ENCODE peak calls at places on chromosomes 3 and 15, in nine cellular contexts. One of them, this sample, is unnamed.

GRCh38 chr15:81000626-81001179 is at the start of gene TLNRD1:
- DNase-seq in activated CD8-positive, alpha-beta T cell treated with anti-CD3 and anti-CD28 coated beads, Interleukin-2, amount 10 ng/mL, durations not matched to agents 7 days and 5 days: peak; percentile 92
- DNase-seq in HEK293T: peak; percentile 88
- DNase-seq in dorsolateral prefrontal cortex: peak; percentile 86
- DNase-seq in stimulated activated CD8-positive, alpha-beta memory T cell treated with anti-CD3 and anti-CD28 coated beads, Interleukin-12 subunit alpha, Interleukin-12 subunit beta, amount 100 ng/mL, for 4 hours: peak; percentile 74
- DNase-seq in myocyte: peak; percentile 82
- DNase-seq in Peyer's patch: peak; percentile 96
- DNase-seq in endothelial cell of umbilical vein: peak; percentile 92
- DNase-seq in stimulated activated CD4-positive, alpha-beta T cell treated with anti-CD3 and anti-CD28 coated beads, Interleukin-2, amount 100 ng/mL, for 4 hours: peak; percentile 78
- DNase-seq in this sample: peak; percentile 94

GRCh38 chr3:114362815-114363214 is 69.0 kb downstream of the TIGIT start:
- DNase-seq in activated CD8-positive, alpha-beta T cell treated with anti-CD3 and anti-CD28 coated beads, Interleukin-2, amount 10 ng/mL, durations not matched to agents 7 days and 5 days: no peak
- DNase-seq in stimulated activated CD8-positive, alpha-beta memory T cell treated with anti-CD3 and anti-CD28 coated beads, Interleukin-12 subunit alpha, Interleukin-12 subunit beta, amount 100 ng/mL, for 4 hours: no peak
- DNase-seq in endothelial cell of umbilical vein: peak; percentile 29
- DNase-seq in myocyte: peak; percentile 28
- DNase-seq in stimulated activated CD4-positive, alpha-beta T cell treated with anti-CD3 and anti-CD28 coated beads, Interleukin-2, amount 100 ng/mL, for 4 hours: no peak
- DNase-seq in Peyer's patch: no peak
- DNase-seq in dorsolateral prefrontal cortex: no peak
- DNase-seq in HEK293T: peak; percentile 14
- DNase-seq in this sample: no peak

GRCh38 chr3:107690522-107691138 is 167.9 kb downstream of the BBX start:
- DNase-seq in myocyte: peak; percentile 58
- DNase-seq in dorsolateral prefrontal cortex: no peak
- DNase-seq in endothelial cell of umbilical vein: peak; percentile 51
- DNase-seq in Peyer's patch: no peak
- DNase-seq in activated CD8-positive, alpha-beta T cell treated with anti-CD3 and anti-CD28 coated beads, Interleukin-2, amount 10 ng/mL, durations not matched to agents 7 days and 5 days: no peak
- DNase-seq in stimulated activated CD8-positive, alpha-beta memory T cell treated with anti-CD3 and anti-CD28 coated beads, Interleukin-12 subunit alpha, Interleukin-12 subunit beta, amount 100 ng/mL, for 4 hours: no peak
- DNase-seq in stimulated activated CD4-positive, alpha-beta T cell treated with anti-CD3 and anti-CD28 coated beads, Interleukin-2, amount 100 ng/mL, for 4 hours: no peak
- DNase-seq in HEK293T: no peak
- DNase-seq in this sample: no peak

GRCh38 chr3:143786229-143787199 is 61.8 kb downstream of the SLC9A9 start:
- DNase-seq in activated CD8-positive, alpha-beta T cell treated with anti-CD3 and anti-CD28 coated beads, Interleukin-2, amount 10 ng/mL, durations not matched to agents 7 days and 5 days: no peak
- DNase-seq in dorsolateral prefrontal cortex: no peak
- DNase-seq in endothelial cell of umbilical vein: peak; percentile 47
- DNase-seq in HEK293T: no peak
- DNase-seq in myocyte: peak; percentile 68
- DNase-seq in Peyer's patch: no peak
- DNase-seq in stimulated activated CD8-positive, alpha-beta memory T cell treated with anti-CD3 and anti-CD28 coated beads, Interleukin-12 subunit alpha, Interleukin-12 subunit beta, amount 100 ng/mL, for 4 hours: no peak
- DNase-seq in stimulated activated CD4-positive, alpha-beta T cell treated with anti-CD3 and anti-CD28 coated beads, Interleukin-2, amount 100 ng/mL, for 4 hours: no peak
- DNase-seq in this sample: no peak

GRCh38 chr15:38069506-38069905 is 135.1 kb downstream of the TMCO5A start:
- DNase-seq in activated CD8-positive, alpha-beta T cell treated with anti-CD3 and anti-CD28 coated beads, Interleukin-2, amount 10 ng/mL, durations not matched to agents 7 days and 5 days: no peak
- DNase-seq in stimulated activated CD8-positive, alpha-beta memory T cell treated with anti-CD3 and anti-CD28 coated beads, Interleukin-12 subunit alpha, Interleukin-12 subunit beta, amount 100 ng/mL, for 4 hours: no peak
- DNase-seq in dorsolateral prefrontal cortex: no peak
- DNase-seq in myocyte: peak; percentile 50
- DNase-seq in endothelial cell of umbilical vein: peak; percentile 61
- DNase-seq in stimulated activated CD4-positive, alpha-beta T cell treated with anti-CD3 and anti-CD28 coated beads, Interleukin-2, amount 100 ng/mL, for 4 hours: no peak
- DNase-seq in Peyer's patch: peak; percentile 76
- DNase-seq in HEK293T: no peak
- DNase-seq in this sample: peak; percentile 77

GRCh38 chr15:72033711-72034110 is 84.2 kb downstream of the MYO9A start:
- DNase-seq in stimulated activated CD4-positive, alpha-beta T cell treated with anti-CD3 and anti-CD28 coated beads, Interleukin-2, amount 100 ng/mL, for 4 hours: no peak
- DNase-seq in endothelial cell of umbilical vein: no peak
- DNase-seq in Peyer's patch: no peak
- DNase-seq in HEK293T: no peak
- DNase-seq in myocyte: peak; percentile 8
- DNase-seq in stimulated activated CD8-positive, alpha-beta memory T cell treated with anti-CD3 and anti-CD28 coated beads, Interleukin-12 subunit alpha, Interleukin-12 subunit beta, amount 100 ng/mL, for 4 hours: no peak
- DNase-seq in dorsolateral prefrontal cortex: no peak
- DNase-seq in activated CD8-positive, alpha-beta T cell treated with anti-CD3 and anti-CD28 coated beads, Interleukin-2, amount 10 ng/mL, durations not matched to agents 7 days and 5 days: no peak
- DNase-seq in this sample: no peak

GRCh38 chr3:158094917-158095301 is 11.3 kb downstream of the SHOX2 start:
- DNase-seq in activated CD8-positive, alpha-beta T cell treated with anti-CD3 and anti-CD28 coated beads, Interleukin-2, amount 10 ng/mL, durations not matched to agents 7 days and 5 days: no peak
- DNase-seq in endothelial cell of umbilical vein: no peak
- DNase-seq in stimulated activated CD4-positive, alpha-beta T cell treated with anti-CD3 and anti-CD28 coated beads, Interleukin-2, amount 100 ng/mL, for 4 hours: no peak
- DNase-seq in Peyer's patch: no peak
- DNase-seq in myocyte: no peak
- DNase-seq in dorsolateral prefrontal cortex: no peak
- DNase-seq in HEK293T: no peak
- DNase-seq in stimulated activated CD8-positive, alpha-beta memory T cell treated with anti-CD3 and anti-CD28 coated beads, Interleukin-12 subunit alpha, Interleukin-12 subunit beta, amount 100 ng/mL, for 4 hours: no peak
- DNase-seq in this sample: peak; percentile 49

GRCh38 chr15:46409879-46410278 is 775.0 kb downstream of the SQOR start:
- DNase-seq in stimulated activated CD4-positive, alpha-beta T cell treated with anti-CD3 and anti-CD28 coated beads, Interleukin-2, amount 100 ng/mL, for 4 hours: no peak
- DNase-seq in Peyer's patch: no peak
- DNase-seq in endothelial cell of umbilical vein: no peak
- DNase-seq in dorsolateral prefrontal cortex: no peak
- DNase-seq in HEK293T: no peak
- DNase-seq in activated CD8-positive, alpha-beta T cell treated with anti-CD3 and anti-CD28 coated beads, Interleukin-2, amount 10 ng/mL, durations not matched to agents 7 days and 5 days: no peak
- DNase-seq in myocyte: no peak
- DNase-seq in stimulated activated CD8-positive, alpha-beta memory T cell treated with anti-CD3 and anti-CD28 coated beads, Interleukin-12 subunit alpha, Interleukin-12 subunit beta, amount 100 ng/mL, for 4 hours: no peak
- DNase-seq in this sample: no peak

GRCh38 chr3:119700269-119700919 is 2.4 kb upstream of the CFAP91 start:
- DNase-seq in HEK293T: no peak
- DNase-seq in stimulated activated CD8-positive, alpha-beta memory T cell treated with anti-CD3 and anti-CD28 coated beads, Interleukin-12 subunit alpha, Interleukin-12 subunit beta, amount 100 ng/mL, for 4 hours: no peak
- DNase-seq in activated CD8-positive, alpha-beta T cell treated with anti-CD3 and anti-CD28 coated beads, Interleukin-2, amount 10 ng/mL, durations not matched to agents 7 days and 5 days: peak; percentile 32
- DNase-seq in myocyte: no peak
- DNase-seq in stimulated activated CD4-positive, alpha-beta T cell treated with anti-CD3 and anti-CD28 coated beads, Interleukin-2, amount 100 ng/mL, for 4 hours: peak; percentile 24
- DNase-seq in dorsolateral prefrontal cortex: no peak
- DNase-seq in Peyer's patch: peak; percentile 68
- DNase-seq in endothelial cell of umbilical vein: peak; percentile 46
- DNase-seq in this sample: no peak

GRCh38 chr15:81326466-81327212 is 2.7 kb upstream of the STARD5 start:
- DNase-seq in myocyte: no peak
- DNase-seq in HEK293T: no peak
- DNase-seq in Peyer's patch: no peak
- DNase-seq in dorsolateral prefrontal cortex: no peak
- DNase-seq in stimulated activated CD4-positive, alpha-beta T cell treated with anti-CD3 and anti-CD28 coated beads, Interleukin-2, amount 100 ng/mL, for 4 hours: no peak
- DNase-seq in activated CD8-positive, alpha-beta T cell treated with anti-CD3 and anti-CD28 coated beads, Interleukin-2, amount 10 ng/mL, durations not matched to agents 7 days and 5 days: no peak
- DNase-seq in stimulated activated CD8-positive, alpha-beta memory T cell treated with anti-CD3 and anti-CD28 coated beads, Interleukin-12 subunit alpha, Interleukin-12 subunit beta, amount 100 ng/mL, for 4 hours: no peak
- DNase-seq in endothelial cell of umbilical vein: no peak
- DNase-seq in this sample: no peak

GRCh38 chr3:44825264-44825925 is 36.3 kb upstream of the TMEM42 start:
- DNase-seq in dorsolateral prefrontal cortex: no peak
- DNase-seq in myocyte: peak; percentile 5
- DNase-seq in endothelial cell of umbilical vein: no peak
- DNase-seq in HEK293T: no peak
- DNase-seq in stimulated activated CD8-positive, alpha-beta memory T cell treated with anti-CD3 and anti-CD28 coated beads, Interleukin-12 subunit alpha, Interleukin-12 subunit beta, amount 100 ng/mL, for 4 hours: no peak
- DNase-seq in stimulated activated CD4-positive, alpha-beta T cell treated with anti-CD3 and anti-CD28 coated beads, Interleukin-2, amount 100 ng/mL, for 4 hours: no peak
- DNase-seq in Peyer's patch: no peak
- DNase-seq in activated CD8-positive, alpha-beta T cell treated with anti-CD3 and anti-CD28 coated beads, Interleukin-2, amount 10 ng/mL, durations not matched to agents 7 days and 5 days: no peak
- DNase-seq in this sample: no peak

GRCh38 chr3:178513539-178514410 is 22.5 kb upstream of the KCNMB2 start:
- DNase-seq in stimulated activated CD4-positive, alpha-beta T cell treated with anti-CD3 and anti-CD28 coated beads, Interleukin-2, amount 100 ng/mL, for 4 hours: no peak
- DNase-seq in endothelial cell of umbilical vein: peak; percentile 62
- DNase-seq in dorsolateral prefrontal cortex: no peak
- DNase-seq in HEK293T: no peak
- DNase-seq in stimulated activated CD8-positive, alpha-beta memory T cell treated with anti-CD3 and anti-CD28 coated beads, Interleukin-12 subunit alpha, Interleukin-12 subunit beta, amount 100 ng/mL, for 4 hours: no peak
- DNase-seq in Peyer's patch: no peak
- DNase-seq in myocyte: peak; percentile 71
- DNase-seq in activated CD8-positive, alpha-beta T cell treated with anti-CD3 and anti-CD28 coated beads, Interleukin-2, amount 10 ng/mL, durations not matched to agents 7 days and 5 days: no peak
- DNase-seq in this sample: no peak

GRCh38 chr15:44535509-44536297 is 1.2 kb upstream of the EIF3J start:
- DNase-seq in activated CD8-positive, alpha-beta T cell treated with anti-CD3 and anti-CD28 coated beads, Interleukin-2, amount 10 ng/mL, durations not matched to agents 7 days and 5 days: peak; percentile 55
- DNase-seq in stimulated activated CD8-positive, alpha-beta memory T cell treated with anti-CD3 and anti-CD28 coated beads, Interleukin-12 subunit alpha, Interleukin-12 subunit beta, amount 100 ng/mL, for 4 hours: no peak
- DNase-seq in endothelial cell of umbilical vein: no peak
- DNase-seq in stimulated activated CD4-positive, alpha-beta T cell treated with anti-CD3 and anti-CD28 coated beads, Interleukin-2, amount 100 ng/mL, for 4 hours: no peak
- DNase-seq in HEK293T: no peak
- DNase-seq in dorsolateral prefrontal cortex: no peak
- DNase-seq in myocyte: no peak
- DNase-seq in Peyer's patch: peak; percentile 55
- DNase-seq in this sample: no peak

GRCh38 chr15:100759116-100759515 is 120.5 kb upstream of the ALDH1A3 start:
- DNase-seq in myocyte: no peak
- DNase-seq in HEK293T: no peak
- DNase-seq in endothelial cell of umbilical vein: peak; percentile 3
- DNase-seq in stimulated activated CD4-positive, alpha-beta T cell treated with anti-CD3 and anti-CD28 coated beads, Interleukin-2, amount 100 ng/mL, for 4 hours: no peak
- DNase-seq in Peyer's patch: no peak
- DNase-seq in stimulated activated CD8-positive, alpha-beta memory T cell treated with anti-CD3 and anti-CD28 coated beads, Interleukin-12 subunit alpha, Interleukin-12 subunit beta, amount 100 ng/mL, for 4 hours: no peak
- DNase-seq in dorsolateral prefrontal cortex: no peak
- DNase-seq in activated CD8-positive, alpha-beta T cell treated with anti-CD3 and anti-CD28 coated beads, Interleukin-2, amount 10 ng/mL, durations not matched to agents 7 days and 5 days: no peak
- DNase-seq in this sample: no peak

GRCh38 chr15:74643368-74644204 is 27.9 kb downstream of the CLK3 start:
- DNase-seq in stimulated activated CD4-positive, alpha-beta T cell treated with anti-CD3 and anti-CD28 coated beads, Interleukin-2, amount 100 ng/mL, for 4 hours: no peak
- DNase-seq in endothelial cell of umbilical vein: no peak
- DNase-seq in Peyer's patch: no peak
- DNase-seq in stimulated activated CD8-positive, alpha-beta memory T cell treated with anti-CD3 and anti-CD28 coated beads, Interleukin-12 subunit alpha, Interleukin-12 subunit beta, amount 100 ng/mL, for 4 hours: no peak
- DNase-seq in activated CD8-positive, alpha-beta T cell treated with anti-CD3 and anti-CD28 coated beads, Interleukin-2, amount 10 ng/mL, durations not matched to agents 7 days and 5 days: no peak
- DNase-seq in HEK293T: no peak
- DNase-seq in dorsolateral prefrontal cortex: no peak
- DNase-seq in myocyte: no peak
- DNase-seq in this sample: no peak

GRCh38 chr15:29090617-29091466 is 178.8 kb downstream of the NSMCE3 start:
- DNase-seq in stimulated activated CD4-positive, alpha-beta T cell treated with anti-CD3 and anti-CD28 coated beads, Interleukin-2, amount 100 ng/mL, for 4 hours: peak; percentile 25
- DNase-seq in endothelial cell of umbilical vein: no peak
- DNase-seq in HEK293T: peak; percentile 40
- DNase-seq in myocyte: no peak
- DNase-seq in dorsolateral prefrontal cortex: peak; percentile 70
- DNase-seq in Peyer's patch: no peak
- DNase-seq in activated CD8-positive, alpha-beta T cell treated with anti-CD3 and anti-CD28 coated beads, Interleukin-2, amount 10 ng/mL, durations not matched to agents 7 days and 5 days: peak; percentile 64
- DNase-seq in stimulated activated CD8-positive, alpha-beta memory T cell treated with anti-CD3 and anti-CD28 coated beads, Interleukin-12 subunit alpha, Interleukin-12 subunit beta, amount 100 ng/mL, for 4 hours: no peak
- DNase-seq in this sample: no peak

GRCh38 chr3:126991366-126992200 is 8.7 kb downstream of the PLXNA1 start:
- DNase-seq in stimulated activated CD8-positive, alpha-beta memory T cell treated with anti-CD3 and anti-CD28 coated beads, Interleukin-12 subunit alpha, Interleukin-12 subunit beta, amount 100 ng/mL, for 4 hours: no peak
- DNase-seq in Peyer's patch: no peak
- DNase-seq in HEK293T: no peak
- DNase-seq in stimulated activated CD4-positive, alpha-beta T cell treated with anti-CD3 and anti-CD28 coated beads, Interleukin-2, amount 100 ng/mL, for 4 hours: no peak
- DNase-seq in dorsolateral prefrontal cortex: no peak
- DNase-seq in endothelial cell of umbilical vein: no peak
- DNase-seq in activated CD8-positive, alpha-beta T cell treated with anti-CD3 and anti-CD28 coated beads, Interleukin-2, amount 10 ng/mL, durations not matched to agents 7 days and 5 days: no peak
- DNase-seq in myocyte: no peak
- DNase-seq in this sample: no peak

GRCh38 chr3:126720596-126720995 is 16.6 kb downstream of the CHCHD6 start:
- DNase-seq in myocyte: no peak
- DNase-seq in stimulated activated CD8-positive, alpha-beta memory T cell treated with anti-CD3 and anti-CD28 coated beads, Interleukin-12 subunit alpha, Interleukin-12 subunit beta, amount 100 ng/mL, for 4 hours: no peak
- DNase-seq in HEK293T: no peak
- DNase-seq in stimulated activated CD4-positive, alpha-beta T cell treated with anti-CD3 and anti-CD28 coated beads, Interleukin-2, amount 100 ng/mL, for 4 hours: no peak
- DNase-seq in endothelial cell of umbilical vein: no peak
- DNase-seq in activated CD8-positive, alpha-beta T cell treated with anti-CD3 and anti-CD28 coated beads, Interleukin-2, amount 10 ng/mL, durations not matched to agents 7 days and 5 days: no peak
- DNase-seq in Peyer's patch: peak; percentile 15
- DNase-seq in dorsolateral prefrontal cortex: no peak
- DNase-seq in this sample: no peak

GRCh38 chr15:31062965-31063355 is 38.6 kb downstream of the TRPM1 start:
- DNase-seq in dorsolateral prefrontal cortex: no peak
- DNase-seq in stimulated activated CD4-positive, alpha-beta T cell treated with anti-CD3 and anti-CD28 coated beads, Interleukin-2, amount 100 ng/mL, for 4 hours: no peak
- DNase-seq in activated CD8-positive, alpha-beta T cell treated with anti-CD3 and anti-CD28 coated beads, Interleukin-2, amount 10 ng/mL, durations not matched to agents 7 days and 5 days: no peak
- DNase-seq in HEK293T: no peak
- DNase-seq in Peyer's patch: no peak
- DNase-seq in myocyte: no peak
- DNase-seq in endothelial cell of umbilical vein: peak; percentile 21
- DNase-seq in stimulated activated CD8-positive, alpha-beta memory T cell treated with anti-CD3 and anti-CD28 coated beads, Interleukin-12 subunit alpha, Interleukin-12 subunit beta, amount 100 ng/mL, for 4 hours: no peak
- DNase-seq in this sample: no peak

GRCh38 chr3:12483364-12483763 is 916 bp upstream of the TSEN2 start:
- DNase-seq in activated CD8-positive, alpha-beta T cell treated with anti-CD3 and anti-CD28 coated beads, Interleukin-2, amount 10 ng/mL, durations not matched to agents 7 days and 5 days: no peak
- DNase-seq in HEK293T: no peak
- DNase-seq in stimulated activated CD8-positive, alpha-beta memory T cell treated with anti-CD3 and anti-CD28 coated beads, Interleukin-12 subunit alpha, Interleukin-12 subunit beta, amount 100 ng/mL, for 4 hours: no peak
- DNase-seq in stimulated activated CD4-positive, alpha-beta T cell treated with anti-CD3 and anti-CD28 coated beads, Interleukin-2, amount 100 ng/mL, for 4 hours: no peak
- DNase-seq in endothelial cell of umbilical vein: no peak
- DNase-seq in dorsolateral prefrontal cortex: no peak
- DNase-seq in myocyte: no peak
- DNase-seq in Peyer's patch: no peak
- DNase-seq in this sample: no peak

GRCh38 chr3:52231502-52232278 is 6.2 kb upstream of the TLR9 start:
- DNase-seq in HEK293T: peak; percentile 81
- DNase-seq in dorsolateral prefrontal cortex: peak; percentile 60
- DNase-seq in myocyte: peak; percentile 67
- DNase-seq in endothelial cell of umbilical vein: peak; percentile 54
- DNase-seq in stimulated activated CD4-positive, alpha-beta T cell treated with anti-CD3 and anti-CD28 coated beads, Interleukin-2, amount 100 ng/mL, for 4 hours: peak; percentile 82
- DNase-seq in activated CD8-positive, alpha-beta T cell treated with anti-CD3 and anti-CD28 coated beads, Interleukin-2, amount 10 ng/mL, durations not matched to agents 7 days and 5 days: peak; percentile 89
- DNase-seq in Peyer's patch: peak; percentile 89
- DNase-seq in stimulated activated CD8-positive, alpha-beta memory T cell treated with anti-CD3 and anti-CD28 coated beads, Interleukin-12 subunit alpha, Interleukin-12 subunit beta, amount 100 ng/mL, for 4 hours: peak; percentile 74
- DNase-seq in this sample: no peak

GRCh38 chr3:109973733-109974132 is 636.4 kb upstream of the DPPA4 start:
- DNase-seq in myocyte: peak; percentile 33
- DNase-seq in Peyer's patch: no peak
- DNase-seq in activated CD8-positive, alpha-beta T cell treated with anti-CD3 and anti-CD28 coated beads, Interleukin-2, amount 10 ng/mL, durations not matched to agents 7 days and 5 days: no peak
- DNase-seq in stimulated activated CD4-positive, alpha-beta T cell treated with anti-CD3 and anti-CD28 coated beads, Interleukin-2, amount 100 ng/mL, for 4 hours: no peak
- DNase-seq in HEK293T: no peak
- DNase-seq in dorsolateral prefrontal cortex: no peak
- DNase-seq in stimulated activated CD8-positive, alpha-beta memory T cell treated with anti-CD3 and anti-CD28 coated beads, Interleukin-12 subunit alpha, Interleukin-12 subunit beta, amount 100 ng/mL, for 4 hours: no peak
- DNase-seq in endothelial cell of umbilical vein: no peak
- DNase-seq in this sample: no peak

GRCh38 chr3:17233398-17233800 is 348.6 kb downstream of the PLCL2 start:
- DNase-seq in HEK293T: peak; percentile 56
- DNase-seq in myocyte: peak; percentile 46
- DNase-seq in stimulated activated CD8-positive, alpha-beta memory T cell treated with anti-CD3 and anti-CD28 coated beads, Interleukin-12 subunit alpha, Interleukin-12 subunit beta, amount 100 ng/mL, for 4 hours: no peak
- DNase-seq in Peyer's patch: no peak
- DNase-seq in dorsolateral prefrontal cortex: no peak
- DNase-seq in endothelial cell of umbilical vein: peak; percentile 74
- DNase-seq in activated CD8-positive, alpha-beta T cell treated with anti-CD3 and anti-CD28 coated beads, Interleukin-2, amount 10 ng/mL, durations not matched to agents 7 days and 5 days: peak; percentile 61
- DNase-seq in stimulated activated CD4-positive, alpha-beta T cell treated with anti-CD3 and anti-CD28 coated beads, Interleukin-2, amount 100 ng/mL, for 4 hours: peak; percentile 42
- DNase-seq in this sample: no peak

GRCh38 chr15:27532358-27532757 is 561.4 kb downstream of the GABRG3 start:
- DNase-seq in myocyte: no peak
- DNase-seq in endothelial cell of umbilical vein: no peak
- DNase-seq in stimulated activated CD4-positive, alpha-beta T cell treated with anti-CD3 and anti-CD28 coated beads, Interleukin-2, amount 100 ng/mL, for 4 hours: no peak
- DNase-seq in stimulated activated CD8-positive, alpha-beta memory T cell treated with anti-CD3 and anti-CD28 coated beads, Interleukin-12 subunit alpha, Interleukin-12 subunit beta, amount 100 ng/mL, for 4 hours: no peak
- DNase-seq in activated CD8-positive, alpha-beta T cell treated with anti-CD3 and anti-CD28 coated beads, Interleukin-2, amount 10 ng/mL, durations not matched to agents 7 days and 5 days: no peak
- DNase-seq in HEK293T: no peak
- DNase-seq in Peyer's patch: no peak
- DNase-seq in dorsolateral prefrontal cortex: no peak
- DNase-seq in this sample: no peak

GRCh38 chr15:69045810-69046209 is 31.3 kb downstream of the NOX5 start:
- DNase-seq in stimulated activated CD4-positive, alpha-beta T cell treated with anti-CD3 and anti-CD28 coated beads, Interleukin-2, amount 100 ng/mL, for 4 hours: no peak
- DNase-seq in endothelial cell of umbilical vein: no peak
- DNase-seq in HEK293T: peak; percentile 46
- DNase-seq in myocyte: no peak
- DNase-seq in activated CD8-positive, alpha-beta T cell treated with anti-CD3 and anti-CD28 coated beads, Interleukin-2, amount 10 ng/mL, durations not matched to agents 7 days and 5 days: no peak
- DNase-seq in stimulated activated CD8-positive, alpha-beta memory T cell treated with anti-CD3 and anti-CD28 coated beads, Interleukin-12 subunit alpha, Interleukin-12 subunit beta, amount 100 ng/mL, for 4 hours: no peak
- DNase-seq in dorsolateral prefrontal cortex: no peak
- DNase-seq in Peyer's patch: no peak
- DNase-seq in this sample: no peak

GRCh38 chr3:114706591-114707224 is 412.9 kb downstream of the TIGIT start:
- DNase-seq in dorsolateral prefrontal cortex: no peak
- DNase-seq in endothelial cell of umbilical vein: peak; percentile 4
- DNase-seq in activated CD8-positive, alpha-beta T cell treated with anti-CD3 and anti-CD28 coated beads, Interleukin-2, amount 10 ng/mL, durations not matched to agents 7 days and 5 days: no peak
- DNase-seq in stimulated activated CD8-positive, alpha-beta memory T cell treated with anti-CD3 and anti-CD28 coated beads, Interleukin-12 subunit alpha, Interleukin-12 subunit beta, amount 100 ng/mL, for 4 hours: no peak
- DNase-seq in myocyte: peak; percentile 67
- DNase-seq in Peyer's patch: peak; percentile 69
- DNase-seq in HEK293T: peak; percentile 7
- DNase-seq in stimulated activated CD4-positive, alpha-beta T cell treated with anti-CD3 and anti-CD28 coated beads, Interleukin-2, amount 100 ng/mL, for 4 hours: no peak
- DNase-seq in this sample: no peak

GRCh38 chr3:39143051-39143885 is 10.1 kb downstream of the CSRNP1 start:
- DNase-seq in HEK293T: no peak
- DNase-seq in activated CD8-positive, alpha-beta T cell treated with anti-CD3 and anti-CD28 coated beads, Interleukin-2, amount 10 ng/mL, durations not matched to agents 7 days and 5 days: no peak
- DNase-seq in Peyer's patch: peak; percentile 45
- DNase-seq in endothelial cell of umbilical vein: no peak
- DNase-seq in stimulated activated CD8-positive, alpha-beta memory T cell treated with anti-CD3 and anti-CD28 coated beads, Interleukin-12 subunit alpha, Interleukin-12 subunit beta, amount 100 ng/mL, for 4 hours: no peak
- DNase-seq in myocyte: peak; percentile 48
- DNase-seq in dorsolateral prefrontal cortex: no peak
- DNase-seq in stimulated activated CD4-positive, alpha-beta T cell treated with anti-CD3 and anti-CD28 coated beads, Interleukin-2, amount 100 ng/mL, for 4 hours: no peak
- DNase-seq in this sample: no peak

GRCh38 chr3:133675631-133676335 is 14.0 kb upstream of the TOPBP1 start:
- DNase-seq in myocyte: no peak
- DNase-seq in stimulated activated CD4-positive, alpha-beta T cell treated with anti-CD3 and anti-CD28 coated beads, Interleukin-2, amount 100 ng/mL, for 4 hours: no peak
- DNase-seq in HEK293T: no peak
- DNase-seq in dorsolateral prefrontal cortex: no peak
- DNase-seq in endothelial cell of umbilical vein: no peak
- DNase-seq in stimulated activated CD8-positive, alpha-beta memory T cell treated with anti-CD3 and anti-CD28 coated beads, Interleukin-12 subunit alpha, Interleukin-12 subunit beta, amount 100 ng/mL, for 4 hours: no peak
- DNase-seq in Peyer's patch: no peak
- DNase-seq in activated CD8-positive, alpha-beta T cell treated with anti-CD3 and anti-CD28 coated beads, Interleukin-2, amount 10 ng/mL, durations not matched to agents 7 days and 5 days: no peak
- DNase-seq in this sample: no peak

GRCh38 chr3:79247367-79248103 is 520.3 kb downstream of the ROBO1 start:
- DNase-seq in stimulated activated CD4-positive, alpha-beta T cell treated with anti-CD3 and anti-CD28 coated beads, Interleukin-2, amount 100 ng/mL, for 4 hours: no peak
- DNase-seq in dorsolateral prefrontal cortex: no peak
- DNase-seq in myocyte: peak; percentile 10
- DNase-seq in stimulated activated CD8-positive, alpha-beta memory T cell treated with anti-CD3 and anti-CD28 coated beads, Interleukin-12 subunit alpha, Interleukin-12 subunit beta, amount 100 ng/mL, for 4 hours: no peak
- DNase-seq in HEK293T: no peak
- DNase-seq in Peyer's patch: no peak
- DNase-seq in endothelial cell of umbilical vein: no peak
- DNase-seq in activated CD8-positive, alpha-beta T cell treated with anti-CD3 and anti-CD28 coated beads, Interleukin-2, amount 10 ng/mL, durations not matched to agents 7 days and 5 days: no peak
- DNase-seq in this sample: no peak

GRCh38 chr15:34810455-34811146 is 15.3 kb upstream of the ACTC1 start:
- DNase-seq in stimulated activated CD8-positive, alpha-beta memory T cell treated with anti-CD3 and anti-CD28 coated beads, Interleukin-12 subunit alpha, Interleukin-12 subunit beta, amount 100 ng/mL, for 4 hours: no peak
- DNase-seq in Peyer's patch: no peak
- DNase-seq in stimulated activated CD4-positive, alpha-beta T cell treated with anti-CD3 and anti-CD28 coated beads, Interleukin-2, amount 100 ng/mL, for 4 hours: no peak
- DNase-seq in endothelial cell of umbilical vein: peak; percentile 11
- DNase-seq in activated CD8-positive, alpha-beta T cell treated with anti-CD3 and anti-CD28 coated beads, Interleukin-2, amount 10 ng/mL, durations not matched to agents 7 days and 5 days: no peak
- DNase-seq in HEK293T: no peak
- DNase-seq in myocyte: peak; percentile 96
- DNase-seq in dorsolateral prefrontal cortex: no peak
- DNase-seq in this sample: no peak

GRCh38 chr15:41809121-41809520 is 18.8 kb upstream of the JMJD7 start:
- DNase-seq in dorsolateral prefrontal cortex: no peak
- DNase-seq in stimulated activated CD8-positive, alpha-beta memory T cell treated with anti-CD3 and anti-CD28 coated beads, Interleukin-12 subunit alpha, Interleukin-12 subunit beta, amount 100 ng/mL, for 4 hours: no peak
- DNase-seq in activated CD8-positive, alpha-beta T cell treated with anti-CD3 and anti-CD28 coated beads, Interleukin-2, amount 10 ng/mL, durations not matched to agents 7 days and 5 days: no peak
- DNase-seq in HEK293T: no peak
- DNase-seq in myocyte: no peak
- DNase-seq in stimulated activated CD4-positive, alpha-beta T cell treated with anti-CD3 and anti-CD28 coated beads, Interleukin-2, amount 100 ng/mL, for 4 hours: no peak
- DNase-seq in Peyer's patch: no peak
- DNase-seq in endothelial cell of umbilical vein: no peak
- DNase-seq in this sample: no peak

This sample was measured in suprapubic skin.